ENCODE peak calls at places on chromosomes 13 and 19, in ten cellular contexts. O is AG08396; X is stimulated activated CD4-positive, alpha-beta T cell treated with anti-CD3 and anti-CD28 coated beads, Interleukin-1b, Interleukin-23, amount 100 ng/mL, for 24 hours; B is AG09309; Q is AG09319; T is foreskin fibroblast; U is activated naive CD8-positive, alpha-beta T cell treated with anti-CD3 and anti-CD28 coated beads for 36 hours; Y is SW480; F is fibroblast of the conjunctiva; A is LoVo. D is an unnamed sample.

GRCh38 chr19:41367848-41368301 is 3.9 kb upstream of the B9D2 start:
- DNase-seq in O (peak), X (no peak), B (peak), Q (peak), T (peak), U (no peak), Y (no peak), F (peak), A (no peak), D (no peak)

GRCh38 chr13:30763786-30764440 is 28.6 kb downstream of the ALOX5AP start:
- DNase-seq in O (no peak), X (no peak), B (no peak), Q (no peak), T (peak), U (no peak), Y (no peak), F (no peak), A (no peak), D (no peak)

GRCh38 chr13:53946500-53946899 is 917.9 kb downstream of the OLFM4 start:
- DNase-seq in O (no peak), X (no peak), B (no peak), Q (no peak), T (no peak), U (no peak), Y (no peak), F (no peak), A (no peak), D (no peak)

GRCh38 chr19:47391510-47392223 is 27.7 kb downstream of the MEIS3 start:
- DNase-seq in O (peak), X (peak), B (peak), Q (peak), T (peak), U (peak), Y (peak), F (peak), A (peak), D (peak)

GRCh38 chr19:13033819-13034611 is 38.7 kb downstream of the NFIX start:
- DNase-seq in O (no peak), X (peak), B (no peak), Q (no peak), T (peak), U (peak), Y (peak), F (no peak), A (peak), D (peak)

GRCh38 chr13:45209229-45209628 is 8.4 kb upstream of the KCTD4 start:
- DNase-seq in O (no peak), X (no peak), B (no peak), Q (no peak), T (no peak), U (no peak), Y (no peak), F (no peak), A (no peak), D (no peak)

GRCh38 chr19:41912899-41913475 is 15.3 kb downstream of the ERFL start:
- DNase-seq in O (no peak), X (no peak), B (no peak), Q (no peak), T (no peak), U (no peak), Y (no peak), F (no peak), A (no peak), D (no peak)

GRCh38 chr19:3375221-3376088 is 9.1 kb downstream of the NFIC start:
- DNase-seq in O (peak), X (no peak), B (no peak), Q (no peak), T (peak), U (no peak), Y (no peak), F (peak), A (no peak), D (peak)

GRCh38 chr13:93004919-93005318 is 221.7 kb upstream of the GPC6 start:
- DNase-seq in O (no peak), X (no peak), B (peak), Q (no peak), T (no peak), U (no peak), Y (no peak), F (no peak), A (no peak), D (no peak)

GRCh38 chr13:80924596-80924995 is 583.7 kb upstream of the SPRY2 start:
- DNase-seq in O (no peak), X (no peak), B (no peak), Q (no peak), T (peak), U (no peak), Y (no peak), F (no peak), A (no peak), D (no peak)

GRCh38 chr13:29877456-29878096 is 27.2 kb upstream of the UBL3 start:
- DNase-seq in O (no peak), X (no peak), B (no peak), Q (no peak), T (no peak), U (no peak), Y (peak), F (no peak), A (no peak), D (no peak)

GRCh38 chr13:79724348-79725103 is 243.6 kb downstream of the NDFIP2 start:
- DNase-seq in O (no peak), X (no peak), B (no peak), Q (no peak), T (peak), U (no peak), Y (peak), F (no peak), A (peak), D (no peak)

GRCh38 chr13:95783747-95784146 is 106.8 kb downstream of the DNAJC3 start:
- DNase-seq in O (no peak), X (no peak), B (no peak), Q (no peak), T (no peak), U (no peak), Y (no peak), F (no peak), A (no peak), D (no peak)

GRCh38 chr19:15937771-15938170 is 3.4 kb upstream of the CYP4F11 start:
- DNase-seq in O (no peak), X (no peak), B (no peak), Q (no peak), T (no peak), U (no peak), Y (no peak), F (no peak), A (no peak), D (no peak)

GRCh38 chr19:55118401-55118991 is 1.1 kb upstream of the PPP1R12C start:
- DNase-seq in O (no peak), X (no peak), B (no peak), Q (no peak), T (peak), U (no peak), Y (peak), F (no peak), A (no peak), D (peak)

GRCh38 chr19:5585461-5586299 is 17.9 kb upstream of the TINCR start:
- DNase-seq in O (no peak), X (peak), B (no peak), Q (no peak), T (peak), U (peak), Y (no peak), F (no peak), A (no peak), D (no peak)

GRCh38 chr19:49997709-49998108 is 27.5 kb downstream of the VRK3 start:
- DNase-seq in O (peak), X (no peak), B (no peak), Q (no peak), T (peak), U (no peak), Y (peak), F (no peak), A (no peak), D (no peak)